ENCODE peak calls at places on chromosome 17, in ten cellular contexts. Q, R, W, J, Z, L, S, U, B and D are unnamed samples.

GRCh38 chr17:18247613-18248001 is 10.9 kb downstream of the FLII start:
- DNase-seq in Q (peak; percentile 47), R (peak; percentile 70), W (no peak), J (no peak), Z (peak; percentile 88), L (peak; percentile 32), S (no peak), U (peak; percentile 8), B (no peak), D (no peak)

GRCh38 chr17:73397278-73397826 is 85.6 kb upstream of the CDC42EP4 start:
- DNase-seq in Q (no peak), R (no peak), W (no peak), J (no peak), Z (no peak), L (no peak), S (no peak), U (no peak), B (no peak), D (no peak)

GRCh38 chr17:35002876-35003551 is 22.7 kb downstream of the LIG3 start:
- DNase-seq in Q (no peak), R (no peak), W (no peak), J (no peak), Z (no peak), L (no peak), S (no peak), U (peak; percentile 35), B (peak; percentile 64), D (no peak)

GRCh38 chr17:69141802-69142472 is at the start of gene ABCA6:
- DNase-seq in Q (no peak), R (no peak), W (no peak), J (no peak), Z (no peak), L (no peak), S (no peak), U (peak; percentile 20), B (no peak), D (peak; percentile 36)

GRCh38 chr17:29076722-29077121 is 33.8 kb downstream of the PIPOX start:
- DNase-seq in Q (no peak), R (no peak), W (no peak), J (no peak), Z (no peak), L (no peak), S (no peak), U (no peak), B (no peak), D (no peak)

GRCh38 chr17:78568494-78569115 is 8.6 kb downstream of the DNAH17 start:
- DNase-seq in Q (no peak), R (no peak), W (no peak), J (no peak), Z (peak; percentile 41), L (no peak), S (no peak), U (peak; percentile 32), B (peak; percentile 38), D (peak; percentile 66)

GRCh38 chr17:76550712-76551615 is 11.1 kb downstream of the PRCD start:
- DNase-seq in Q (no peak), R (no peak), W (no peak), J (no peak), Z (peak; percentile 46), L (no peak), S (no peak), U (peak; percentile 90), B (peak; percentile 18), D (peak; percentile 44)

GRCh38 chr17:18026408-18026776 is 12.6 kb downstream of the ATPAF2 start:
- DNase-seq in Q (no peak), R (no peak), W (no peak), J (no peak), Z (no peak), L (no peak), S (peak; percentile 55), U (peak; percentile 68), B (peak; percentile 14), D (peak; percentile 88)

GRCh38 chr17:66493283-66494019 is 191.0 kb downstream of the PRKCA start:
- DNase-seq in Q (no peak), R (no peak), W (no peak), J (no peak), Z (no peak), L (no peak), S (no peak), U (peak; percentile 58), B (peak; percentile 56), D (no peak)

GRCh38 chr17:8481089-8481488 is 45.4 kb downstream of the NDEL1 start:
- DNase-seq in Q (no peak), R (no peak), W (no peak), J (no peak), Z (no peak), L (no peak), S (no peak), U (peak; percentile 72), B (no peak), D (no peak)

DNA sequence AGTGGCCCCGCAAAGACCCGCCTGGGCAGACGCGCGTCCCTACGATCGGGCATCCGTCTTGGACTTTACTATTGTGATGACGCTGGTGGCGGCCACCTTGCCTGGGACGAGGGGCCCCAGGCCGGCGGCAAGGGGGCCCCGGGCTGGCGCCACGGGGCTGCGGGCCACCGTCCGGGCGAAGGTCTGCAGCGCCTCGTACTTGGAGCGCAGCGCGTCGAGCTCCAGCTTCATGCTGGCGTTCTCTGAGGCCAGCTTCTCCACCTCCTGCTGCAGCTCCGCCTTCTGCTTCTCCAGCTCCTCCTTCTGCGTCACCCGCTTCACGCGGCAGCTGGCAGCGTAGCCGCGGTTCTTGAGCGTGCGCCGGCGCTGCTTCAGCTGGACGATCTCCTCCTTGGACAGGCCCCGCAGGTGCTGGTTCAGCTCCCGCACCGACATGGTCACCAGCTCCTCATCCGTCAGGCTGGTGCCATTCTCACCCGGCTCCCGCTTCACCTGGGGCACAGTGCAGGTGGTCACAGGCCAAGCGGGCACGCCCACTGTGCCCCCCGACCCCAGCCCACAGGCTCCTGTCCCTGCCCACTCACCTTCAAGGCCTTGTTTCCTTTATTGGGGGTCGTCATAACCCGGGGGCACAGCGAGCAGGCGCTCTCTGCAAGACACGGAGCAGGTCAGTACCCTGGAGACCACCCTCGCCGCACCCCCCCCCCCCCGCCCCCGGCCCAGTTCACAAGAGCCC is 4.8 kb upstream of the SIRT7 start:
- DNase-seq in Q (no peak), R (no peak), W (no peak), J (no peak), Z (no peak), L (no peak), S (no peak), U (no peak), B (no peak), D (no peak)
- H3K4me1 ChIP-seq in Q (peaks cover 34% of the 10 kb centered on the region), R (peaks cover 27% of the 10 kb centered on the region), W (peaks cover 35% of the 10 kb centered on the region), J (peaks cover 37% of the 10 kb centered on the region), Z (peaks cover 51% of the 10 kb centered on the region), L (peaks cover 32% of the 10 kb centered on the region), S (peaks cover 70% of the 10 kb centered on the region), U (peaks cover 27% of the 10 kb centered on the region), B (peaks cover 43% of the 10 kb centered on the region), D (peaks cover 20% of the 10 kb centered on the region)

GRCh38 chr17:31390426-31390747 is 1.1 kb upstream of the RAB11FIP4 start:
- DNase-seq in Q (no peak), R (no peak), W (no peak), J (no peak), Z (no peak), L (no peak), S (no peak), U (no peak), B (no peak), D (peak; percentile 75)

GRCh38 chr17:31392002-31392855 is 754 bp downstream of the RAB11FIP4 start:
- DNase-seq in Q (no peak), R (peak; percentile 6), W (no peak), J (no peak), Z (no peak), L (no peak), S (no peak), U (no peak), B (no peak), D (peak; percentile 80)

GRCh38 chr17:31389673-31390381 is 1.6 kb upstream of the RAB11FIP4 start:
- DNase-seq in Q (no peak), R (no peak), W (no peak), J (no peak), Z (no peak), L (no peak), S (no peak), U (no peak), B (no peak), D (peak; percentile 76)

GRCh38 chr17:31391496-31391949 is at the start of gene RAB11FIP4:
- DNase-seq in Q (no peak), R (peak; percentile 7), W (no peak), J (no peak), Z (no peak), L (no peak), S (no peak), U (no peak), B (no peak), D (peak; percentile 78)

DNA sequence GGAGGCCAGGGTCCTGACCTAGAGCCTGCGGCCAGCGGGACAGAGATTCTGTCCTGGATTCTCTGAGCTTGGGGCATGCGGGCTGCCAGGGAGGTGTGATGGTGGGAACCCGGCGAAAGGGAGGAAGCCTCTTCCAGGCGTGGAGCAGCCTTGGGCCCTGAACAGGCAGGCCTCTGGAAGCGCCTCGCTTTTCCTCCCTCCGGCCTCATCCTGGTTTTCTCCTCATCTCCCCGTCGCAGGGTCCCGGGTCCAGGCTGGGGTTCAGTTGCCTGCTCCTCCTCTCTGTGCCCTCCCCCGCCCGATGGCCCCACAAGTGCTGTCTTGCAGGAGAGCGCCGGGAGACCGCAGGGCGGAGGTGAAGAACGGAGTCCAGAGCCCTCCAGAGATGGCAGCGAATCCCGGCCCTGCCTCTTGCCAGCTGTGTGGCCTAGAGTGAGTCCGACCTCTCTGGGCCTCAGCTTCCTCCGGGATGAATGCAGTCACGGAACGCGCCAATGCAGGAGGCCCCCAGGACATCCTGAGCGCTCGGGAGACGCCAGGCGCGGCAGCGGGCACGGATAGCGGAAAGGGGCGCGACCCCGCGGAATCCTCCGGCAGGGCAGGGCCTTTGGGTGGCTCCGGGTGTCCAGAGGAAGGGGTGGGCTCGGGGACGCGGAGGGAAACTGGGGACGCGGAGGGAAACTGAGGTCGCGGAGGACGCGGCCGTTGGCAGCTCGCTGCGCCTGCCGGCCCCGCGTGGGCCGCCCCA is 553 bp upstream of the RAB11FIP4 start:
- DNase-seq in Q (no peak), R (no peak), W (no peak), J (no peak), Z (no peak), L (no peak), S (no peak), U (no peak), B (no peak), D (peak; percentile 70)
- H3K27ac ChIP-seq in Q (no peak overlapping the region), R (no peak overlapping the region), W (no peak overlapping the region), J (no peak overlapping the region), Z (no peak overlapping the region), L (no peak overlapping the region), S (no peak overlapping the region), U (no peak overlapping the region), B (no peak overlapping the region), D (no peak overlapping the region)

GRCh38 chr17:64503821-64504768 is 2.0 kb downstream of the DDX5 start:
- DNase-seq in Q (no peak), R (no peak), W (no peak), J (no peak), Z (no peak), L (no peak), S (no peak), U (no peak), B (no peak), D (no peak)
- H3K4me1 ChIP-seq in Q (no peaks in the 10 kb centered on the region), R (peaks cover 1% of the 10 kb centered on the region), W (peaks cover 12% of the 10 kb centered on the region), J (peaks cover 68% of the 10 kb centered on the region), Z (peaks cover 70% of the 10 kb centered on the region), L (peaks cover 8% of the 10 kb centered on the region), S (peaks cover 54% of the 10 kb centered on the region), U (peaks cover 61% of the 10 kb centered on the region), B (peaks cover 62% of the 10 kb centered on the region), D (peaks cover 59% of the 10 kb centered on the region)

DNA sequence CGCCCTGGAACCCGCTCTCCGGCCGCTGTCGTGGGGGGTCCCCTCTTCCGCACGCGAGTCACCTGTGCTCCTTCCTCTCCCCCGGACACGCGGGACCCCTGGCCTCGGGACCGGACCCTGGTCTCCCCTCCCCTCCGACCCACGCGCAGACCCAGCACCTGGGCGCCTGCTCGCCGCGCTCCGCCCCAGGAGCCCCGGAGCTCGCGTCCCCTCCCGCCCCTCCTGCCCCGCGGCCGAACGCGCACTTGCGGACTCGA is 762 bp downstream of the RAB40B start:
- DNase-seq in Q (no peak), R (no peak), W (no peak), J (peak; percentile 4), Z (no peak), L (no peak), S (no peak), U (no peak), B (no peak), D (no peak)
- H3K27ac ChIP-seq in Q (peak overlapping the region; percentile 40), R (no peak overlapping the region), W (no peak overlapping the region), J (peak overlapping the region; percentile 6), Z (no peak overlapping the region), L (no peak overlapping the region), S (no peak overlapping the region), U (no peak overlapping the region), B (no peak overlapping the region), D (no peak overlapping the region)